ENCODE peak calls at places on chromosomes 13 and 19, in nine cellular contexts. V is CD4-positive, CD25-positive, alpha-beta regulatory T cell; A is fibroblast of mammary gland; U is CD8-positive, alpha-beta T cell; Z is heart right ventricle; O is Caco-2; B is A549; Y is effector memory CD4-positive, alpha-beta T cell; T is SJSA1. H is an unnamed sample.

GRCh38 chr13:59472134-59472533 is 691.6 kb downstream of the DIAPH3 start:
- DNase-seq in V (no peak), A (peak), U (no peak), Z (no peak), O (no peak), B (no peak), Y (no peak), T (no peak), H (no peak)

GRCh38 chr13:66849706-66850105 is 380.4 kb downstream of the PCDH9 start:
- DNase-seq in V (no peak), A (no peak), U (no peak), Z (no peak), O (no peak), B (no peak), Y (no peak), T (no peak), H (no peak)

GRCh38 chr13:75963318-75963717 is 327.2 kb downstream of the LMO7 start:
- DNase-seq in V (no peak), A (peak), U (no peak), Z (no peak), O (no peak), B (peak), Y (no peak), T (no peak), H (no peak)

GRCh38 chr13:51769455-51770127 is 34.4 kb downstream of the DHRS12 start:
- DNase-seq in V (no peak), A (peak), U (no peak), Z (peak), O (no peak), B (no peak), Y (no peak), T (no peak), H (no peak)

GRCh38 chr19:33804021-33804799 is 7.5 kb downstream of the KCTD15 start:
- DNase-seq in V (no peak), A (peak), U (no peak), Z (peak), O (no peak), B (peak), Y (no peak), T (no peak), H (no peak)

GRCh38 chr13:36639610-36640009 is 34.2 kb upstream of the SERTM1 start:
- DNase-seq in V (no peak), A (no peak), U (no peak), Z (no peak), O (no peak), B (no peak), Y (no peak), T (no peak), H (no peak)

GRCh38 chr19:29084266-29084665 is 128.7 kb downstream of the UQCRFS1 start:
- DNase-seq in V (no peak), A (peak), U (no peak), Z (no peak), O (peak), B (peak), Y (no peak), T (no peak), H (no peak)

GRCh38 chr13:48412100-48412556 is 785 bp downstream of the LPAR6 start:
- DNase-seq in V (no peak), A (peak), U (no peak), Z (no peak), O (no peak), B (peak), Y (no peak), T (peak), H (no peak)

GRCh38 chr13:75896271-75896670 is 260.1 kb downstream of the LMO7 start:
- DNase-seq in V (no peak), A (no peak), U (no peak), Z (no peak), O (no peak), B (no peak), Y (no peak), T (no peak), H (no peak)

GRCh38 chr13:79003989-79004550 is 345.1 kb upstream of the OBI1 start:
- DNase-seq in V (no peak), A (no peak), U (no peak), Z (no peak), O (no peak), B (no peak), Y (no peak), T (no peak), H (no peak)

GRCh38 chr13:97359181-97360057 is 74.5 kb upstream of the RAP2A start:
- DNase-seq in V (peak), A (peak), U (peak), Z (no peak), O (peak), B (peak), Y (peak), T (peak), H (peak)

GRCh38 chr19:40815223-40815622 is 16.2 kb downstream of the EGLN2 start:
- DNase-seq in V (no peak), A (no peak), U (no peak), Z (no peak), O (no peak), B (no peak), Y (no peak), T (no peak), H (no peak)

GRCh38 chr19:47729799-47730520 is 15.4 kb upstream of the NOP53 start:
- DNase-seq in V (peak), A (peak), U (peak), Z (peak), O (peak), B (peak), Y (no peak), T (no peak), H (no peak)

GRCh38 chr13:71304861-71305260 is 562.1 kb downstream of the DACH1 start:
- DNase-seq in V (no peak), A (no peak), U (no peak), Z (no peak), O (no peak), B (no peak), Y (no peak), T (no peak), H (no peak)

GRCh38 chr13:99980201-99981114 is 1.1 kb upstream of the ZIC2 start:
- DNase-seq in V (peak), A (peak), U (peak), Z (peak), O (peak), B (peak), Y (peak), T (peak), H (peak)

GRCh38 chr13:28532226-28533048 is 37.5 kb upstream of the FLT1 start:
- DNase-seq in V (no peak), A (no peak), U (no peak), Z (peak), O (no peak), B (no peak), Y (no peak), T (peak), H (no peak)

GRCh38 chr19:28482221-28482620 is 730.7 kb downstream of the UQCRFS1 start:
- DNase-seq in V (no peak), A (no peak), U (no peak), Z (no peak), O (no peak), B (peak), Y (no peak), T (no peak), H (no peak)

GRCh38 chr19:10412257-10412977 is 7.9 kb upstream of the PDE4A start:
- DNase-seq in V (peak), A (no peak), U (no peak), Z (no peak), O (no peak), B (no peak), Y (no peak), T (peak), H (no peak)

GRCh38 chr13:74325106-74325505 is 190.9 kb upstream of the KLF12 start:
- DNase-seq in V (no peak), A (peak), U (no peak), Z (no peak), O (no peak), B (peak), Y (no peak), T (no peak), H (no peak)

GRCh38 chr19:47369923-47370625 is 21.0 kb downstream of the DHX34 start:
- DNase-seq in V (no peak), A (peak), U (no peak), Z (no peak), O (no peak), B (no peak), Y (no peak), T (peak), H (no peak)

GRCh38 chr13:94641432-94641941 is 39.8 kb downstream of the GPR180 start:
- DNase-seq in V (no peak), A (peak), U (no peak), Z (no peak), O (no peak), B (peak), Y (no peak), T (peak), H (no peak)

GRCh38 chr19:51441410-51442390 is 16.6 kb downstream of the SIGLEC8 start:
- DNase-seq in V (peak), A (peak), U (peak), Z (no peak), O (no peak), B (peak), Y (peak), T (peak), H (peak)

GRCh38 chr19:37975071-37975470 is 68.1 kb downstream of the SIPA1L3 start:
- DNase-seq in V (no peak), A (no peak), U (no peak), Z (no peak), O (no peak), B (no peak), Y (no peak), T (no peak), H (no peak)

GRCh38 chr19:29810504-29810871 is 1.3 kb upstream of the CCNE1 start:
- DNase-seq in V (no peak), A (peak), U (no peak), Z (no peak), O (no peak), B (peak), Y (no peak), T (no peak), H (no peak)

GRCh38 chr13:40895715-40896184 is 106.3 kb downstream of the SLC25A15 start:
- DNase-seq in V (no peak), A (no peak), U (no peak), Z (no peak), O (peak), B (no peak), Y (no peak), T (no peak), H (no peak)

GRCh38 chr19:1780272-1780957 is 27.1 kb downstream of the ONECUT3 start:
- DNase-seq in V (no peak), A (peak), U (no peak), Z (no peak), O (no peak), B (peak), Y (no peak), T (no peak), H (no peak)

GRCh38 chr19:55083004-55083850 is 7.6 kb downstream of the EPS8L1 start:
- DNase-seq in V (no peak), A (no peak), U (no peak), Z (no peak), O (no peak), B (no peak), Y (no peak), T (no peak), H (no peak)

GRCh38 chr13:37313383-37313782 is 207.9 kb upstream of the CSNK1A1L start:
- DNase-seq in V (no peak), A (peak), U (no peak), Z (no peak), O (no peak), B (no peak), Y (no peak), T (no peak), H (no peak)

GRCh38 chr13:51922771-51923480 is 61.2 kb downstream of the CCDC70 start:
- DNase-seq in V (no peak), A (no peak), U (no peak), Z (no peak), O (no peak), B (no peak), Y (no peak), T (no peak), H (no peak)

GRCh38 chr19:13425151-13425550 is 81.1 kb downstream of the CACNA1A start:
- DNase-seq in V (no peak), A (no peak), U (no peak), Z (no peak), O (peak), B (no peak), Y (no peak), T (no peak), H (no peak)

GRCh38 chr13:44165172-44165894 is 208.3 kb upstream of the SERP2 start:
- DNase-seq in V (no peak), A (no peak), U (no peak), Z (no peak), O (no peak), B (no peak), Y (no peak), T (no peak), H (no peak)

GRCh38 chr13:22049384-22049783 is 378.5 kb downstream of the FGF9 start:
- DNase-seq in V (no peak), A (no peak), U (no peak), Z (no peak), O (no peak), B (no peak), Y (no peak), T (no peak), H (no peak)

GRCh38 chr19:48881741-48882657 is 9.8 kb downstream of the PPP1R15A start:
- DNase-seq in V (peak), A (no peak), U (peak), Z (no peak), O (peak), B (peak), Y (no peak), T (peak), H (peak)

GRCh38 chr13:30708541-30708940 is 26.8 kb upstream of the ALOX5AP start:
- DNase-seq in V (no peak), A (no peak), U (no peak), Z (no peak), O (no peak), B (no peak), Y (no peak), T (peak), H (no peak)

GRCh38 chr13:20129076-20129475 is 31.8 kb downstream of the GJA3 start:
- DNase-seq in V (no peak), A (no peak), U (no peak), Z (no peak), O (no peak), B (no peak), Y (no peak), T (no peak), H (no peak)
- H3K4me3 ChIP-seq in V (no peak), A (no peak), U (peak), Z (no peak), O (peak), B (no peak), Y (no peak), T (no peak), H (peak)

GRCh38 chr19:3444695-3445234 is 35.6 kb downstream of the SMIM24 start:
- DNase-seq in V (no peak), A (no peak), U (no peak), Z (no peak), O (no peak), B (no peak), Y (no peak), T (no peak), H (no peak)
- H3K4me3 ChIP-seq in V (no peak), A (no peak), U (no peak), Z (no peak), O (no peak), B (no peak), Y (no peak), T (no peak), H (no peak)

GRCh38 chr19:4279530-4280422 is 710 bp downstream of the SHD start:
- DNase-seq in V (no peak), A (no peak), U (no peak), Z (no peak), O (no peak), B (no peak), Y (no peak), T (no peak), H (no peak)
- H3K4me3 ChIP-seq in V (no peak), A (no peak), U (no peak), Z (peak), O (peak), B (peak), Y (peak), T (no peak), H (no peak)

GRCh38 chr13:114066956-114067355 is 65.5 kb downstream of the RASA3 start:
- DNase-seq in V (no peak), A (no peak), U (no peak), Z (no peak), O (no peak), B (no peak), Y (no peak), T (no peak), H (no peak)
- H3K4me3 ChIP-seq in V (peak), A (no peak), U (peak), Z (no peak), O (no peak), B (no peak), Y (peak), T (no peak), H (peak)

GRCh38 chr19:19379527-19379926 is 25.9 kb upstream of the GATAD2A start:
- DNase-seq in V (no peak), A (no peak), U (no peak), Z (no peak), O (no peak), B (no peak), Y (no peak), T (no peak), H (no peak)
- H3K4me3 ChIP-seq in V (no peak), A (no peak), U (no peak), Z (no peak), O (no peak), B (no peak), Y (no peak), T (no peak), H (no peak)

H was measured in CD4-positive, alpha-beta memory T cell.